ENCODE peak calls at places on chromosome 18, in seven cellular contexts. One of them, this sample, is unnamed. For H3K27me3, the result is how much of the 10 kb centered on the place peaks cover.

GRCh38 chr18:58205087-58205779 is 161.2 kb downstream of the NEDD4L start:
- DNase-seq in transverse colon: no peak
- DNase-seq in upper lobe of right lung: no peak
- DNase-seq in heart left ventricle: no peak
- DNase-seq in astrocyte: peak
- DNase-seq in K562: no peak
- DNase-seq in HepG2: no peak
- DNase-seq in this sample: peak

GRCh38 chr18:74342416-74343043 is 26.9 kb downstream of the C18orf63 start:
- DNase-seq in transverse colon: peak
- DNase-seq in upper lobe of right lung: no peak
- DNase-seq in heart left ventricle: peak
- DNase-seq in astrocyte: peak
- DNase-seq in K562: peak
- DNase-seq in HepG2: peak
- DNase-seq in this sample: peak

GRCh38 chr18:5456577-5457466 is 87.0 kb downstream of the EPB41L3 start:
- DNase-seq in transverse colon: no peak
- DNase-seq in upper lobe of right lung: no peak
- DNase-seq in heart left ventricle: no peak
- DNase-seq in astrocyte: peak
- DNase-seq in K562: no peak
- DNase-seq in HepG2: peak
- DNase-seq in this sample: peak

GRCh38 chr18:67483237-67483636 is 33.3 kb downstream of the DSEL start:
- DNase-seq in transverse colon: no peak
- DNase-seq in upper lobe of right lung: no peak
- DNase-seq in heart left ventricle: no peak
- DNase-seq in astrocyte: no peak
- DNase-seq in K562: no peak
- DNase-seq in HepG2: no peak
- DNase-seq in this sample: no peak

GRCh38 chr18:10131783-10132381 is 218.1 kb downstream of the VAPA start:
- DNase-seq in transverse colon: no peak
- DNase-seq in upper lobe of right lung: peak
- DNase-seq in heart left ventricle: peak
- DNase-seq in astrocyte: no peak
- DNase-seq in K562: no peak
- DNase-seq in HepG2: no peak
- DNase-seq in this sample: no peak

GRCh38 chr18:60966876-60967275 is 366.4 kb upstream of the CDH20 start:
- DNase-seq in transverse colon: no peak
- DNase-seq in upper lobe of right lung: no peak
- DNase-seq in heart left ventricle: no peak
- DNase-seq in astrocyte: no peak
- DNase-seq in K562: no peak
- DNase-seq in HepG2: no peak
- DNase-seq in this sample: no peak

GRCh38 chr18:12750076-12750707 is 47.4 kb downstream of the PSMG2 start:
- DNase-seq in transverse colon: peak
- DNase-seq in upper lobe of right lung: no peak
- DNase-seq in heart left ventricle: no peak
- DNase-seq in astrocyte: peak
- DNase-seq in K562: no peak
- DNase-seq in HepG2: no peak
- DNase-seq in this sample: no peak

GRCh38 chr18:10015941-10016819 is 102.4 kb downstream of the VAPA start:
- DNase-seq in transverse colon: no peak
- DNase-seq in upper lobe of right lung: no peak
- DNase-seq in heart left ventricle: peak
- DNase-seq in astrocyte: peak
- DNase-seq in K562: no peak
- DNase-seq in HepG2: no peak
- DNase-seq in this sample: peak

GRCh38 chr18:34492652-34493051 is 217.4 kb upstream of the DTNA start:
- DNase-seq in transverse colon: no peak
- DNase-seq in upper lobe of right lung: no peak
- DNase-seq in heart left ventricle: no peak
- DNase-seq in astrocyte: no peak
- DNase-seq in K562: no peak
- DNase-seq in HepG2: peak
- DNase-seq in this sample: no peak

GRCh38 chr18:58221060-58221725 is 177.2 kb downstream of the NEDD4L start:
- DNase-seq in transverse colon: peak
- DNase-seq in upper lobe of right lung: no peak
- DNase-seq in heart left ventricle: no peak
- DNase-seq in astrocyte: peak
- DNase-seq in K562: peak
- DNase-seq in HepG2: peak
- DNase-seq in this sample: no peak

GRCh38 chr18:12391487-12392136 is 14.6 kb upstream of the AFG3L2 start:
- DNase-seq in transverse colon: peak
- DNase-seq in upper lobe of right lung: peak
- DNase-seq in heart left ventricle: peak
- DNase-seq in astrocyte: peak
- DNase-seq in K562: peak
- DNase-seq in HepG2: peak
- DNase-seq in this sample: no peak

GRCh38 chr18:42583197-42583776 is 532.2 kb downstream of the RIT2 start:
- DNase-seq in transverse colon: no peak
- DNase-seq in upper lobe of right lung: no peak
- DNase-seq in heart left ventricle: no peak
- DNase-seq in astrocyte: peak
- DNase-seq in K562: no peak
- DNase-seq in HepG2: no peak
- DNase-seq in this sample: no peak

GRCh38 chr18:54845788-54846187 is 17.5 kb downstream of the RAB27B start:
- DNase-seq in transverse colon: no peak
- DNase-seq in upper lobe of right lung: no peak
- DNase-seq in heart left ventricle: no peak
- DNase-seq in astrocyte: peak
- DNase-seq in K562: no peak
- DNase-seq in HepG2: no peak
- DNase-seq in this sample: no peak

GRCh38 chr18:9008709-9009635 is 93.5 kb upstream of the NDUFV2 start:
- DNase-seq in transverse colon: no peak
- DNase-seq in upper lobe of right lung: no peak
- DNase-seq in heart left ventricle: no peak
- DNase-seq in astrocyte: no peak
- DNase-seq in K562: peak
- DNase-seq in HepG2: no peak
- DNase-seq in this sample: no peak

GRCh38 chr18:35407871-35408481 is 30.8 kb upstream of the ZNF396 start:
- DNase-seq in transverse colon: peak
- DNase-seq in upper lobe of right lung: no peak
- DNase-seq in heart left ventricle: peak
- DNase-seq in astrocyte: peak
- DNase-seq in K562: peak
- DNase-seq in HepG2: peak
- DNase-seq in this sample: peak

GRCh38 chr18:59874166-59874565 is 25.6 kb upstream of the PMAIP1 start:
- DNase-seq in transverse colon: no peak
- DNase-seq in upper lobe of right lung: no peak
- DNase-seq in heart left ventricle: no peak
- DNase-seq in astrocyte: peak
- DNase-seq in K562: no peak
- DNase-seq in HepG2: peak
- DNase-seq in this sample: peak

GRCh38 chr18:77165489-77166415 is 33.2 kb upstream of the MBP start:
- DNase-seq in transverse colon: no peak
- DNase-seq in upper lobe of right lung: no peak
- DNase-seq in heart left ventricle: peak
- DNase-seq in astrocyte: no peak
- DNase-seq in K562: no peak
- DNase-seq in HepG2: no peak
- DNase-seq in this sample: peak

GRCh38 chr18:36309436-36310391 is 12.2 kb downstream of the FHOD3 start:
- DNase-seq in transverse colon: no peak
- DNase-seq in upper lobe of right lung: no peak
- DNase-seq in heart left ventricle: no peak
- DNase-seq in astrocyte: peak
- DNase-seq in K562: no peak
- DNase-seq in HepG2: no peak
- DNase-seq in this sample: peak

GRCh38 chr18:54843302-54843701 is 15.0 kb downstream of the RAB27B start:
- DNase-seq in transverse colon: no peak
- DNase-seq in upper lobe of right lung: no peak
- DNase-seq in heart left ventricle: no peak
- DNase-seq in astrocyte: no peak
- DNase-seq in K562: no peak
- DNase-seq in HepG2: no peak
- DNase-seq in this sample: no peak

GRCh38 chr18:8890957-8891464 is 185.7 kb downstream of the MTCL1 start:
- DNase-seq in transverse colon: no peak
- DNase-seq in upper lobe of right lung: no peak
- DNase-seq in heart left ventricle: no peak
- DNase-seq in astrocyte: peak
- DNase-seq in K562: peak
- DNase-seq in HepG2: peak
- DNase-seq in this sample: peak

GRCh38 chr18:79528846-79529245 is 133.1 kb downstream of the NFATC1 start:
- DNase-seq in transverse colon: peak
- DNase-seq in upper lobe of right lung: peak
- DNase-seq in heart left ventricle: peak
- DNase-seq in astrocyte: peak
- DNase-seq in K562: peak
- DNase-seq in HepG2: peak
- DNase-seq in this sample: peak
- TF ChIP-seq CTCF in transverse colon: peak
- TF ChIP-seq CTCF in upper lobe of right lung: peak
- TF ChIP-seq CTCF in heart left ventricle: peak
- TF ChIP-seq CTCF in astrocyte: peak
- TF ChIP-seq CTCF in K562: peak
- TF ChIP-seq CTCF in HepG2: peak
- TF ChIP-seq CTCF in this sample: peak

GRCh38 chr18:78980279-78980771 is 707 bp downstream of the SALL3 start:
- DNase-seq in transverse colon: no peak
- DNase-seq in upper lobe of right lung: no peak
- DNase-seq in heart left ventricle: no peak
- DNase-seq in astrocyte: no peak
- DNase-seq in K562: no peak
- DNase-seq in HepG2: no peak
- DNase-seq in this sample: no peak

GRCh38 chr18:78979682-78980278 is at the start of gene SALL3:
- DNase-seq in transverse colon: no peak
- DNase-seq in upper lobe of right lung: no peak
- DNase-seq in heart left ventricle: no peak
- DNase-seq in astrocyte: no peak
- DNase-seq in K562: no peak
- DNase-seq in HepG2: no peak
- DNase-seq in this sample: no peak

GRCh38 chr18:78977627-78978271 is 1.9 kb upstream of the SALL3 start:
- DNase-seq in transverse colon: no peak
- DNase-seq in upper lobe of right lung: no peak
- DNase-seq in heart left ventricle: no peak
- DNase-seq in astrocyte: no peak
- DNase-seq in K562: no peak
- DNase-seq in HepG2: no peak
- DNase-seq in this sample: no peak

GRCh38 chr18:78978336-78979057 is 1.1 kb upstream of the SALL3 start:
- DNase-seq in transverse colon: no peak
- DNase-seq in upper lobe of right lung: no peak
- DNase-seq in heart left ventricle: no peak
- DNase-seq in astrocyte: no peak
- DNase-seq in K562: no peak
- DNase-seq in HepG2: no peak
- DNase-seq in this sample: no peak

GRCh38 chr18:78979058-78979680 is 449 bp upstream of the SALL3 start:
- DNase-seq in transverse colon: no peak
- DNase-seq in upper lobe of right lung: no peak
- DNase-seq in heart left ventricle: no peak
- DNase-seq in astrocyte: no peak
- DNase-seq in K562: no peak
- DNase-seq in HepG2: no peak
- DNase-seq in this sample: no peak
- H3K27me3 ChIP-seq in transverse colon: half or more
- H3K27me3 ChIP-seq in upper lobe of right lung: half or more
- H3K27me3 ChIP-seq in heart left ventricle: half or more
- H3K27me3 ChIP-seq in astrocyte: half or more
- H3K27me3 ChIP-seq in K562: under half
- H3K27me3 ChIP-seq in HepG2: under half
- H3K27me3 ChIP-seq in this sample: under half

DNA sequence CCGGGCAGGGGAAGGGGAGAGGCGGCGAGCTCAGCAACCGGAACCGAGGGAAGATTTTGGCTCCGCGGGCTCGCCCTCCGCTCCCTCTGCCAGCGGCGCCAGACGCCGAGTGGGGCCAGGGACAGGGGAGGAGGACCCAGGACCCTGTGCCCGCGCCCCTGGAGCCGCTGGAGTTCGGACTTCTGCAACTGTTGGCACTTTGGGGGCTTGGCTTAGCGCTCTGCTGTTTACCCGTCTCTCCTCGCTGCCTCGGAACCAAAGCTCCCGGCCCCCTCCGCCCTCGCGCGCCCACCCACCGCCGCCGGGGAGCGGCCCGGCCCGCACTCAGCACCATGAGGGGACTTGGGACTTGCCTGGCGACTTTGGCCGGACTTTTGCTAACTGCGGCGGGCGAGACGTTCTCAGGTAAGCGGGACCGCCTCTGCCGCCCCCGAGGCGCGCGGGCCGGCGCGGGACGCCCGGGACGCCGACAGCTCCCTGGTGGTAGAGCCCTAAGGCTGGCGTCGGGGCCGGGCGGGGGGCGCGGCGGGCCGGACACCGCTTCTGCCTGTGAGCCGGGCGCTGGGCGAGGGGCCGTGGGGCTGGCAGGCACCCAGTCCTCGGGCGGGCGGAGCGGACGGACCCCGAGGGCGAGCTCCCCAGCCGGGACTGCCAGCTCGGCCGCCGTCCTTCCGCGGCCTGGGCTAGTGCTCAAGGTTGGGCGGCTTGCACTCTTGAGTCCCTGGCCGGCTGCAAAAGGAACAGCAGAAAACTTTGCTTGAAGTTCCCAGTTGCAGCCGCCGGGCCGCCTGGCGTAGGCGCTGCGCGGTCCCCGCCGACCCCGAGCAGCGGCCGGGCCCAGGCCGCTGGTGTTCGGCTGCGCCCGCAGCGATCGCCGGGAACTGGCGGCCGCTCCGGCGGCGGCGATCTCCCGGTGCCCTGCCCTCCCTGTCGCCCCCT is 640 bp downstream of the PTPRM start:
- DNase-seq in transverse colon: peak
- DNase-seq in upper lobe of right lung: peak
- DNase-seq in heart left ventricle: peak
- DNase-seq in astrocyte: peak
- DNase-seq in K562: no peak
- DNase-seq in HepG2: no peak
- DNase-seq in this sample: no peak
- TF ChIP-seq CTCF in transverse colon: no peak
- TF ChIP-seq CTCF in upper lobe of right lung: peak
- TF ChIP-seq CTCF in heart left ventricle: no peak
- TF ChIP-seq CTCF in astrocyte: no peak
- TF ChIP-seq CTCF in K562: no peak
- TF ChIP-seq CTCF in HepG2: no peak
- TF ChIP-seq CTCF in this sample: peak

DNA sequence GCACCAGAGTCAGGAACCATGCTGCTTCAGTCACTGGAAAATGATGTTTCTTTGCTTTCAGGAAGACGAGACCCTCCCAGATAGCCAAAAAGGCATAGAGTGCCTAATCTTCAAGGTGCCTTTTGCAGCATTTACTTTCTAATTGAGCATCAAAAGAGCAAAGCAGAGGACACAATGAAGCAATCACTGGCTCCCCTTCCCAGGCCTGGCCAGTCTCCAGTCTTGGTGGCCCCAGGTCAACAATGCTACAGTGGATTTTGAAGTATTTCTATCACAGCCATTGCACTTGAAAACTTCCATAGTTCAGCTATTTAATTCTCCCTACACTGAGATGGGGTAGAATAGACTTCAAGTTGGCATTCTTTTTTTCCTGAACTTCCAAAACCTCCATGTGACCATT is 15.4 kb downstream of the ZBTB7C start:
- DNase-seq in transverse colon: no peak
- DNase-seq in upper lobe of right lung: no peak
- DNase-seq in heart left ventricle: no peak
- DNase-seq in astrocyte: no peak
- DNase-seq in K562: no peak
- DNase-seq in HepG2: no peak
- DNase-seq in this sample: no peak
- H3K27me3 ChIP-seq in transverse colon: under half
- H3K27me3 ChIP-seq in upper lobe of right lung: under half
- H3K27me3 ChIP-seq in heart left ventricle: under half
- H3K27me3 ChIP-seq in astrocyte: under half
- H3K27me3 ChIP-seq in K562: under half
- H3K27me3 ChIP-seq in HepG2: under half
- H3K27me3 ChIP-seq in this sample: under half

This sample was measured in BJ.